ENCODE peak calls at places on chromosomes 3 and 15, in eight cellular contexts. Q is heart right ventricle, C is colonic mucosa, X is left lung, N is SK-N-SH, H is cardiac muscle cell, R is ascending aorta, P is HCT116. Z is an unnamed sample.
A peak's percentile ranks its signal among the peaks of the same experiment; 100 is the strongest.

GRCh38 chr15:93865610-93866009 is 365.8 kb upstream of the MCTP2 start:
- DNase-seq in R (no peak), X (no peak), N (no peak), P (no peak), C (no peak), H (no peak), Q (peak; percentile 22), Z (no peak)

GRCh38 chr3:114827495-114827894 is 319.6 kb downstream of the ZBTB20 start:
- DNase-seq in P (peak; percentile 60), Q (peak; percentile 24), X (no peak), N (peak; percentile 38), H (peak; percentile 66), R (no peak), C (no peak), Z (no peak)

GRCh38 chr3:107542665-107543064 is 19.9 kb downstream of the BBX start:
- DNase-seq in Q (no peak), C (no peak), X (no peak), R (no peak), N (no peak), H (no peak), P (no peak), Z (no peak)

GRCh38 chr15:66961901-66962300 is 103.5 kb upstream of the SMAD3 start:
- DNase-seq in H (no peak), R (peak; percentile 53), X (no peak), C (no peak), N (no peak), Q (no peak), P (no peak), Z (no peak)

GRCh38 chr3:39291903-39292329 is 12.1 kb upstream of the CX3CR1 start:
- DNase-seq in P (peak; percentile 44), H (peak; percentile 60), X (peak; percentile 57), Q (peak; percentile 62), R (peak; percentile 84), N (peak; percentile 76), C (peak; percentile 85), Z (peak; percentile 6)

GRCh38 chr3:45583021-45583851 is 11.3 kb upstream of the LIMD1 start:
- DNase-seq in R (no peak), Q (peak; percentile 78), N (peak; percentile 73), C (peak; percentile 37), X (no peak), P (no peak), H (peak; percentile 57), Z (no peak)

GRCh38 chr15:68352401-68353062 is 75.0 kb downstream of the FEM1B start:
- DNase-seq in Q (no peak), H (peak; percentile 85), P (peak; percentile 35), R (peak; percentile 96), N (no peak), X (peak; percentile 60), C (no peak), Z (peak; percentile 82)

GRCh38 chr3:119310052-119310451 is 15.9 kb downstream of the ARHGAP31 start:
- DNase-seq in H (peak; percentile 97), Q (no peak), P (no peak), N (no peak), C (no peak), R (no peak), X (no peak), Z (peak; percentile 84)

GRCh38 chr15:69120732-69121131 is 39.7 kb upstream of the GLCE start:
- DNase-seq in P (no peak), R (no peak), N (no peak), H (no peak), Q (no peak), X (no peak), C (no peak), Z (no peak)

GRCh38 chr3:9947025-9947995 is 4.9 kb downstream of the PRRT3 start:
- DNase-seq in N (peak; percentile 85), C (peak; percentile 79), X (peak; percentile 77), H (peak; percentile 78), R (peak; percentile 88), Q (peak; percentile 48), P (peak; percentile 74), Z (no peak)

GRCh38 chr15:76844096-76844495 is 61.0 kb downstream of the SCAPER start:
- DNase-seq in Q (no peak), N (no peak), R (no peak), H (peak; percentile 20), X (no peak), C (no peak), P (no peak), Z (no peak)

GRCh38 chr15:50182233-50183013 is 427 bp downstream of the SLC27A2 start:
- DNase-seq in Q (no peak), N (peak; percentile 85), R (no peak), C (peak; percentile 25), P (peak; percentile 8), X (no peak), H (peak; percentile 45), Z (no peak)

GRCh38 chr3:71195492-71195891 is 388.0 kb downstream of the FOXP1 start:
- DNase-seq in X (no peak), Q (no peak), R (no peak), C (no peak), P (no peak), N (no peak), H (no peak), Z (peak; percentile 63)

GRCh38 chr15:32908135-32908801 is 190.5 kb downstream of the GREM1 start:
- DNase-seq in Q (no peak), P (no peak), X (no peak), N (no peak), C (no peak), H (peak; percentile 81), R (no peak), Z (peak; percentile 23)

GRCh38 chr3:183434992-183435391 is 6.6 kb upstream of the MCF2L2 start:
- DNase-seq in C (no peak), H (no peak), N (no peak), X (no peak), P (no peak), Q (no peak), R (no peak), Z (no peak)

GRCh38 chr3:171943262-171944108 is 95.9 kb upstream of the FNDC3B start:
- DNase-seq in H (no peak), Q (no peak), P (no peak), N (no peak), X (no peak), R (no peak), C (no peak), Z (no peak)
- TF ChIP-seq CTCF in H (no peak), Q (no peak), P (no peak), N (no peak), X (no peak), R (no peak), C (no peak), Z (no peak)

DNA sequence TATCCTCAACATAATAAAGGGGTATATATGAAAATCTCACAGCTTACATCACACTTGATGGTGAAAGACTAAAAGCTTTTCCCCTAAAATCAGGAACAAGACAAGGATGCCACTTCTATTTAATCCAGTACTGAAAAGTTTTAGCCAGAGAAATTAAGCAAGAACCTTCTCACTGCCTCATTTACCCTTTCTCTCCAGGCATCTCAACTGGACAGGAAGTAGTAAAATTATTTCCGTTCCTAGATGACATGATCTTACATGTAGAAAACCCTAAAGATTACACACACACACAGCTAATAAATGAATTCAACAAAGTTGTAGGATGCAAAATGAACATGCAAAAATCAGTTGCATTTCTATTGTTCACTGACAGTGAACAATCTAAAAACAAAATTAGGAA is 11.1 kb downstream of the SCAP start:
- DNase-seq in R (no peak), N (no peak), P (no peak), X (no peak), C (no peak), Q (no peak), H (peak; percentile 16), Z (no peak)
- H3K9me3 ChIP-seq in R (no peaks in the 10 kb centered on the region), N (no peaks in the 10 kb centered on the region), P (no peaks in the 10 kb centered on the region), X (no peaks in the 10 kb centered on the region), C (no peaks in the 10 kb centered on the region), Q (peaks cover 19% of the 10 kb centered on the region), H (no peaks in the 10 kb centered on the region), Z (peaks cover 4% of the 10 kb centered on the region)

DNA sequence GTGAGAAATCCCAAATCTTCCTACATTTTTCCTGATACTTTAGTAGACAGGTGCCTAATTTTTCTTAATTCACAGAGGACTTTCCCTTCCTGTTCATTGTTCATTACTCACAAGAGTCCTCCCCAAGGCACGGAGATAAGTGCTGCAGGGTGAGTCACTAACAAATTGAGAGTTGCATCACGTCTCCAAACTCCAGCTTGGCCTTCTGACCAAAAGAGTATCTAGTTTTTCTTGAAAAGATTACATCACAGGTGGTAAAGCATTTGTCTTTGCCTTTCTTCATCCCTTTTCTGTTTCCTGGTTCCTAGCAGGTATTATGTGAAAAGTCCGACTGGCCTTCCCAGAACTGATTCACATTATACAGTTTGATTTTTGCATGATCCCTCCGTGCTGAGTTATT is 24.9 kb upstream of the RASGRP1 start:
- DNase-seq in Q (no peak), R (no peak), C (no peak), P (no peak), N (no peak), X (peak; percentile 47), H (peak; percentile 87), Z (peak; percentile 43)
- H3K27ac ChIP-seq in Q (no peak overlapping the region), R (no peak overlapping the region), C (no peak overlapping the region), P (no peak overlapping the region), N (no peak overlapping the region), X (no peak overlapping the region), H (no peak overlapping the region), Z (no peak overlapping the region)

DNA sequence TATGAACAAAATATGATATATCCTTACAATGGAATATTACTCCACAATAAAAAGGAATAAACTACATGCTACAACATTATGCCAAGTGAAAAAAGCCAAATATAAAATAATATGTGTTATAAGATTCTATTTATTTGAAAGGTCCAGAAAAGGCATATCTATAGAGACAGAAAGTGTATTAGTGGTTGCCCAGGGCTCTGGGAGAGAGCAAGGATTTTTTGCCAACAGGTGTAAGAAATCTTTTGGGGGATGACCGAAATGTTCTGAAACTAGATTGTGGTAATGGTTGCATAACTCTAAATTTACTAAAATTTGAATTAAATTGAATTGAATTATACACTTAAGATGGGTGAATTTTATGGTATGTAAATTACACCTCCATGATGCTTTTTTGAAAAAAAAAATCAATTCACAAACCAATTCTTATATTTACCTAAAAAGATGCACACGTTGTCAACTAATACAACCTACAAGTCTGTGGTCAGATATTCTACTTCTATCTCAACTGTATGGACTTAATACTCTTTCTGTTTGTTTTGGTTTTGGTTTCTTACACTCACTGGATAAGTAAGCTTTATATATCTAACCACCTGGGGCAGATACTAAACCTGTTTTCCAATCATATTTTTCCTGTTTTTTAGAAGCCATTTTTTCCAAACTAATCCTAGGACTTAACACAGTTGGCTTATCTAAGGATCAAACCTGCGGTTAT is 75.8 kb downstream of the FBN1 start:
- DNase-seq in X (no peak), C (no peak), R (no peak), H (no peak), N (no peak), P (no peak), Q (no peak), Z (no peak)
- TF ChIP-seq CTCF in X (no peak), C (no peak), R (no peak), H (no peak), N (no peak), P (no peak), Q (no peak), Z (no peak)